ENCODE peak calls at places on chromosome 1, in seven cellular contexts. V is GM13976; N is adipocyte; P is CD4-positive, alpha-beta T cell; C is effector memory CD4-positive, alpha-beta T cell; J is HEK293T; S is nephron progenitor cell. Q is an unnamed sample.

GRCh38 chr1:181128592-181129497 is 40.3 kb downstream of the IER5 start:
- DNase-seq in V (peak), N (no peak), P (no peak), C (no peak), J (no peak), S (no peak), Q (no peak)

GRCh38 chr1:170707959-170708666 is 44.2 kb downstream of the PRRX1 start:
- DNase-seq in V (no peak), N (peak), P (no peak), C (no peak), J (no peak), S (no peak), Q (peak)

GRCh38 chr1:180921386-180921785 is 8.7 kb downstream of the KIAA1614 start:
- DNase-seq in V (no peak), N (no peak), P (no peak), C (no peak), J (no peak), S (no peak), Q (no peak)

GRCh38 chr1:2090216-2090890 is 40.1 kb downstream of the PRKCZ start:
- DNase-seq in V (no peak), N (no peak), P (no peak), C (no peak), J (no peak), S (no peak), Q (no peak)

GRCh38 chr1:206924549-206925115 is 2.9 kb upstream of the FCMR start:
- DNase-seq in V (peak), N (no peak), P (no peak), C (no peak), J (no peak), S (no peak), Q (no peak)

GRCh38 chr1:68600049-68600661 is 103.3 kb upstream of the DEPDC1 start:
- DNase-seq in V (peak), N (peak), P (no peak), C (no peak), J (peak), S (no peak), Q (peak)

GRCh38 chr1:172460177-172460576 is 16.3 kb upstream of the PIGC start:
- DNase-seq in V (no peak), N (no peak), P (no peak), C (no peak), J (no peak), S (no peak), Q (no peak)

GRCh38 chr1:18949689-18950414 is 6.6 kb downstream of the IFFO2 start:
- DNase-seq in V (peak), N (peak), P (no peak), C (no peak), J (no peak), S (peak), Q (no peak)

GRCh38 chr1:22380024-22380785 is 71.4 kb upstream of the ZBTB40 start:
- DNase-seq in V (no peak), N (no peak), P (no peak), C (no peak), J (no peak), S (no peak), Q (no peak)

GRCh38 chr1:228149341-228150020 is at the start of gene GJC2:
- DNase-seq in V (peak), N (no peak), P (no peak), C (no peak), J (no peak), S (peak), Q (peak)